ENCODE peak calls at places on chromosomes 3 and 15, in eight cellular contexts. T is NCI-H774; V is dorsolateral prefrontal cortex; P is RCC 7860; Y is brain microvascular endothelial cell; W is NCI-H1436; O is dermis microvascular lymphatic vessel endothelial cell; L is activated naive CD4-positive, alpha-beta T cell treated with Interleukin-2 at 50 U/mL for 16 hours. Q is an unnamed sample.

GRCh38 chr3:187286467-187287059 is 5.0 kb downstream of the MASP1 start:
- DNase-seq in W (no peak), P (peak), O (no peak), Y (peak), L (no peak), T (no peak), V (no peak), Q (no peak)

GRCh38 chr3:147930417-147930816 is 521.3 kb downstream of the ZIC1 start:
- DNase-seq in W (no peak), P (peak), V (no peak), T (no peak), Y (peak), O (peak), L (no peak), Q (no peak)

GRCh38 chr3:35065891-35066290 is 573.4 kb upstream of the ARPP21 start:
- DNase-seq in L (no peak), V (no peak), W (no peak), Y (no peak), T (no peak), P (no peak), O (no peak), Q (no peak)

GRCh38 chr3:197007953-197008352 is 21.7 kb downstream of the MELTF start:
- DNase-seq in V (no peak), P (no peak), Y (no peak), T (no peak), L (no peak), W (no peak), O (no peak), Q (no peak)

GRCh38 chr15:76429661-76430060 is 93.1 kb downstream of the ISL2 start:
- DNase-seq in W (no peak), T (no peak), L (no peak), V (no peak), P (no peak), Y (no peak), O (no peak), Q (no peak)

GRCh38 chr15:42059661-42060476 is 34.5 kb downstream of the PLA2G4D start:
- DNase-seq in L (peak), P (peak), W (peak), V (peak), Y (peak), O (peak), T (peak), Q (peak)

GRCh38 chr15:66138096-66138783 is 115.3 kb downstream of the MEGF11 start:
- DNase-seq in L (no peak), T (no peak), Y (no peak), W (peak), V (no peak), O (no peak), P (no peak), Q (no peak)

GRCh38 chr15:77499087-77499765 is 78.5 kb downstream of the HMG20A start:
- DNase-seq in V (no peak), L (no peak), P (no peak), Y (no peak), W (no peak), T (no peak), O (no peak), Q (no peak)

GRCh38 chr15:75348563-75349350 is 1.9 kb downstream of the NEIL1 start:
- DNase-seq in O (no peak), L (no peak), T (no peak), V (no peak), Y (no peak), P (no peak), W (no peak), Q (no peak)

GRCh38 chr3:185716436-185717090 is 108.3 kb downstream of the IGF2BP2 start:
- DNase-seq in L (no peak), Y (no peak), O (peak), W (no peak), P (no peak), V (no peak), T (no peak), Q (no peak)

GRCh38 chr15:42581272-42581730 is 5.9 kb downstream of the STARD9 start:
- DNase-seq in L (peak), Y (peak), T (peak), W (peak), P (no peak), V (peak), O (peak), Q (peak)

GRCh38 chr3:141382571-141382970 is 14.3 kb downstream of the ZBTB38 start:
- DNase-seq in V (no peak), T (no peak), W (no peak), P (no peak), O (no peak), L (no peak), Y (no peak), Q (no peak)

GRCh38 chr3:71441217-71441924 is 142.2 kb downstream of the FOXP1 start:
- DNase-seq in T (no peak), V (peak), W (no peak), P (no peak), Y (no peak), L (no peak), O (no peak), Q (no peak)

GRCh38 chr3:18124501-18124900 is 300.6 kb downstream of the SATB1 start:
- DNase-seq in L (no peak), P (peak), Y (peak), V (no peak), W (no peak), T (no peak), O (no peak), Q (no peak)

GRCh38 chr3:124584552-124585391 is 145.5 kb upstream of the UMPS start:
- DNase-seq in V (no peak), Y (peak), L (peak), T (peak), W (peak), O (peak), P (peak), Q (peak)

GRCh38 chr3:15171096-15171495 is 35.0 kb upstream of the CAPN7 start:
- DNase-seq in V (no peak), T (no peak), Y (no peak), O (no peak), L (no peak), W (no peak), P (no peak), Q (no peak)

GRCh38 chr15:56737791-56738190 is 4.5 kb upstream of the ZNF280D start:
- DNase-seq in V (no peak), W (no peak), O (peak), Y (no peak), L (no peak), P (no peak), T (no peak), Q (no peak)

GRCh38 chr15:84979651-84980050 is 2.0 kb upstream of the PDE8A start:
- DNase-seq in V (no peak), O (no peak), T (no peak), Y (no peak), L (no peak), P (no peak), W (no peak), Q (no peak)

GRCh38 chr3:32733631-32734229 is 48.7 kb downstream of the CNOT10 start:
- DNase-seq in W (no peak), V (no peak), T (no peak), O (peak), Y (peak), P (peak), L (no peak), Q (no peak)

GRCh38 chr15:64213646-64214045 is 50.8 kb upstream of the PPIB start:
- DNase-seq in O (no peak), P (no peak), T (no peak), W (no peak), L (no peak), Y (no peak), V (no peak), Q (no peak)

GRCh38 chr15:99487337-99487730 is 78.5 kb upstream of the MEF2A start:
- DNase-seq in L (no peak), W (no peak), V (no peak), O (no peak), T (no peak), P (no peak), Y (no peak), Q (no peak)

GRCh38 chr15:92883643-92884458 is 16.3 kb upstream of the CHD2 start:
- DNase-seq in W (peak), Y (no peak), O (peak), L (peak), T (no peak), P (peak), V (no peak), Q (peak)

GRCh38 chr15:85615930-85616329 is 178.8 kb downstream of the KLHL25 start:
- DNase-seq in W (no peak), O (peak), V (no peak), P (no peak), L (peak), T (no peak), Y (no peak), Q (peak)

Q was measured in stimulated activated naive CD8-positive, alpha-beta T cell treated with anti-CD3 and anti-CD28 coated beads, Interleukin-15, amount 100 ng/mL, for 72 hours.